ENCODE peak calls at places on chromosomes 12 and 14, in four cellular contexts. O, G, X and K are unnamed samples.

GRCh38 chr14:93137864-93138263 is 22.1 kb upstream of the ITPK1 start:
- DNase-seq in O (peak; percentile 48), G (peak; percentile 66), X (peak; percentile 38), K (no peak)

GRCh38 chr14:77025744-77026165 is 2.8 kb downstream of the IRF2BPL start:
- DNase-seq in O (peak; percentile 50), G (peak; percentile 59), X (peak; percentile 61), K (no peak)

GRCh38 chr12:2984698-2985097 is 25.5 kb downstream of the TEAD4 start:
- DNase-seq in O (no peak), G (no peak), X (no peak), K (no peak)

GRCh38 chr12:31491819-31492598 is 98.9 kb downstream of the DENND5B start:
- DNase-seq in O (peak; percentile 77), G (no peak), X (peak; percentile 87), K (no peak)

GRCh38 chr14:75204106-75204505 is 27.7 kb upstream of the TMED10 start:
- DNase-seq in O (no peak), G (no peak), X (peak; percentile 47), K (no peak)

GRCh38 chr12:77697126-77697525 is 133.6 kb upstream of the NAV3 start:
- DNase-seq in O (no peak), G (no peak), X (peak; percentile 24), K (no peak)

GRCh38 chr12:57581802-57582201 is 9.2 kb upstream of the PIP4K2C start:
- DNase-seq in O (no peak), G (no peak), X (no peak), K (no peak)

GRCh38 chr14:97408937-97409860 is 612.0 kb downstream of the VRK1 start:
- DNase-seq in O (no peak), G (no peak), X (no peak), K (no peak)

GRCh38 chr12:132592261-132592970 is 18.0 kb downstream of the LRCOL1 start:
- DNase-seq in O (no peak), G (no peak), X (no peak), K (no peak)

GRCh38 chr12:3127832-3128231 is 50.7 kb downstream of the TSPAN9 start:
- DNase-seq in O (no peak), G (no peak), X (no peak), K (no peak)

GRCh38 chr12:19779393-19780056 is 340.2 kb downstream of the AEBP2 start:
- DNase-seq in O (no peak), G (no peak), X (no peak), K (no peak)

GRCh38 chr12:81758421-81759214 is 532 bp downstream of the PPFIA2 start:
- DNase-seq in O (peak; percentile 5), G (peak; percentile 33), X (peak; percentile 41), K (no peak)

GRCh38 chr12:6528539-6529235 is 5.6 kb upstream of the GAPDH start:
- DNase-seq in O (no peak), G (no peak), X (no peak), K (no peak)

GRCh38 chr12:120139958-120140357 is 23.4 kb upstream of the RAB35 start:
- DNase-seq in O (no peak), G (no peak), X (no peak), K (no peak)

GRCh38 chr12:3107954-3108353 is 30.8 kb downstream of the TSPAN9 start:
- DNase-seq in O (no peak), G (no peak), X (peak; percentile 16), K (no peak)

GRCh38 chr14:100602621-100603020 is 15.4 kb upstream of the BEGAIN start:
- DNase-seq in O (no peak), G (no peak), X (no peak), K (no peak)

GRCh38 chr14:72186461-72187035 is 254.3 kb downstream of the RGS6 start:
- DNase-seq in O (no peak), G (no peak), X (no peak), K (no peak)

GRCh38 chr12:103715494-103715893 is 125.5 kb downstream of the NT5DC3 start:
- DNase-seq in O (no peak), G (no peak), X (no peak), K (no peak)

GRCh38 chr14:71362920-71363584 is 455.8 kb downstream of the PCNX1 start:
- DNase-seq in O (no peak), G (no peak), X (peak; percentile 78), K (no peak)

GRCh38 chr14:30270200-30271161 is 288.5 kb upstream of the G2E3 start:
- DNase-seq in O (peak; percentile 78), G (peak; percentile 76), X (peak; percentile 84), K (peak; percentile 1)

GRCh38 chr14:64550539-64551333 is 975 bp downstream of the PPP1R36 start:
- DNase-seq in O (no peak), G (no peak), X (no peak), K (no peak)

GRCh38 chr12:19440019-19440858 is 947 bp downstream of the AEBP2 start:
- DNase-seq in O (peak; percentile 64), G (peak; percentile 72), X (peak; percentile 78), K (peak; percentile 29)

GRCh38 chr12:54981796-54982195 is 2.8 kb downstream of the TESPA1 start:
- DNase-seq in O (no peak), G (no peak), X (no peak), K (no peak)

GRCh38 chr14:60573943-60574496 is 65.1 kb downstream of the SIX6 start:
- DNase-seq in O (no peak), G (no peak), X (peak; percentile 90), K (no peak)

GRCh38 chr14:36654185-36655053 is 7.2 kb upstream of the PAX9 start:
- DNase-seq in O (no peak), G (no peak), X (no peak), K (no peak)

GRCh38 chr12:64451687-64452558 is at the start of gene TBK1:
- DNase-seq in O (peak; percentile 93), G (peak; percentile 96), X (peak; percentile 92), K (peak; percentile 36)

GRCh38 chr14:75295061-75295461 is 16.4 kb downstream of the FOS start:
- DNase-seq in O (peak; percentile 87), G (peak; percentile 75), X (peak; percentile 85), K (no peak)

GRCh38 chr14:85319101-85319500 is 210.8 kb upstream of the FLRT2 start:
- DNase-seq in O (no peak), G (no peak), X (no peak), K (no peak)

GRCh38 chr12:97968641-97969171 is 506.1 kb downstream of the RMST start:
- DNase-seq in O (no peak), G (no peak), X (no peak), K (no peak)

GRCh38 chr12:121404734-121405133 is 4.8 kb downstream of the RNF34 start:
- DNase-seq in O (no peak), G (no peak), X (no peak), K (no peak)

GRCh38 chr12:54561164-54561563 is 11.8 kb downstream of the PDE1B start:
- DNase-seq in O (no peak), G (peak; percentile 69), X (no peak), K (no peak)

GRCh38 chr14:25120261-25120660 is 70.3 kb upstream of the STXBP6 start:
- DNase-seq in O (no peak), G (no peak), X (peak; percentile 40), K (no peak)

GRCh38 chr14:23577004-23577681 is 1.4 kb downstream of the JPH4 start:
- DNase-seq in O (no peak), G (peak; percentile 71), X (peak; percentile 42), K (no peak)

GRCh38 chr14:53951661-53952265 is 4.9 kb downstream of the BMP4 start:
- DNase-seq in O (no peak), G (peak; percentile 39), X (no peak), K (no peak)

GRCh38 chr12:54173906-54174471 is 14.8 kb downstream of the SMUG1 start:
- DNase-seq in O (no peak), G (no peak), X (no peak), K (no peak)

GRCh38 chr12:111446044-111446581 is 40.4 kb downstream of the SH2B3 start:
- DNase-seq in O (no peak), G (peak; percentile 79), X (peak; percentile 36), K (no peak)

GRCh38 chr14:64201931-64202330 is 92.2 kb downstream of the ESR2 start:
- DNase-seq in O (no peak), G (no peak), X (no peak), K (no peak)

GRCh38 chr12:33671676-33672075 is 232.1 kb upstream of the SYT10 start:
- DNase-seq in O (no peak), G (no peak), X (no peak), K (no peak)

GRCh38 chr12:33672879-33673577 is 233.4 kb upstream of the SYT10 start:
- DNase-seq in O (no peak), G (no peak), X (no peak), K (no peak)

GRCh38 chr12:33669349-33669748 is 229.7 kb upstream of the SYT10 start:
- DNase-seq in O (no peak), G (no peak), X (no peak), K (no peak)

DNA sequence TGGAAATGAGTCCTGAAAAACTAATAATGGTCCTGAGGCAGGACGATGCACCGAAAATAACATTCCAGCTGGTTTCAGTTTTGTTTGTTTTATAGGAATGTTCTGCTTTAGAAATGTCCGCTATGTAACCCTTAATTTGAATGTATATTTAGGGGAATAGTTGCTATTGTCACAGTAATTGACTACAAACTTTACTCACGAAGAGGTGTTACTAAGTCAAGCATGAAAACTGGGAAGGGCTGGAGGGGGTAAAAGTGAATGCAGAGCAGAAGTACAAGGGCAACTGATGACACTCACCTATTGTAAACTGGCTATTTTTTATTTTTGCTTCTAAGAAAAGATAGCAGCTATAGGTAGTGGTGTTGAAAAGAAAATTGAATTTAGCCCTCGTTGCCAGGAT is 230.7 kb upstream of the SYT10 start:
- DNase-seq in O (no peak), G (no peak), X (no peak), K (no peak)
- H3K4me1 ChIP-seq in O (no peaks in the 10 kb centered on the region), G (no peaks in the 10 kb centered on the region), X (no peaks in the 10 kb centered on the region), K (no peaks in the 10 kb centered on the region)

GRCh38 chr14:63045612-63046320 is 508 bp upstream of the KCNH5 start:
- DNase-seq in O (peak; percentile 37), G (no peak), X (peak; percentile 36), K (no peak)
- H3K4me3 ChIP-seq in O (peak overlapping the region; percentile 45), G (no peak overlapping the region), X (peak overlapping the region; percentile 22), K (no peak overlapping the region)

GRCh38 chr14:96104469-96105057 is 65.4 kb downstream of the C14orf132 start:
- DNase-seq in O (peak; percentile 95), G (peak; percentile 66), X (peak; percentile 100), K (no peak)
- H3K27ac ChIP-seq in O (peak overlapping the region; percentile 89), G (no peak overlapping the region), X (peak overlapping the region; percentile 90), K (no peak overlapping the region)

GRCh38 chr12:50106907-50107306 is 3.1 kb downstream of the GPD1 start:
- DNase-seq in O (no peak), G (no peak), X (no peak), K (no peak)

GRCh38 chr12:50103767-50104321 is at the start of gene GPD1:
- DNase-seq in O (no peak), G (peak; percentile 79), X (peak; percentile 78), K (no peak)

GRCh38 chr12:50107416-50108268 is 3.8 kb downstream of the GPD1 start:
- DNase-seq in O (no peak), G (no peak), X (no peak), K (no peak)

GRCh38 chr12:50104614-50105366 is 982 bp downstream of the GPD1 start:
- DNase-seq in O (no peak), G (no peak), X (no peak), K (no peak)

DNA sequence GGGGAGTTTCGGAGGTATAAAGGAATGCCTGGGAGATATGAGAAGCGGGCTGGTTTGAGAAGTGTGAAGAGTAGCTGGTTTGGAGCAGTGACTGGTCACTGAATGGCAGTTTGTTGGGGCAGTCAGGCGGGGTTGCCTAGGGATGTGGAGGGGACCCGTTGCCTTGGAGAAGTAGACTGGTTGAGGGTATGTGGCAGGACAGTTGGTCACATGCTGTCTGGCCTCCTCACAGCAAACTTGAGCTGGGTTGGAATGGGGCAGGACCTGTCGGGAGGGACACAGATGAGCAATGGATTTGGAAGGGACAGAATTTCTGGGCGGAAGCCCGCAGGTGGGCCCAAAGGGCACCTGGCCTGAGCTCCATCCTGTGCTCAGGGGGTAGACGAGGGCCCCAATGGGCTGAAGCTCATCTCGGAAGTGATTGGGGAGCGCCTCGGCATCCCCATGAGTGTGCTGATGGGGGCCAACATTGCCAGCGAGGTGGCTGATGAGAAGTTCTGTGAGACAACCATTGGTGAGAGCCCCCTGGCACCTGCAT is 2.2 kb downstream of the GPD1 start:
- DNase-seq in O (no peak), G (no peak), X (no peak), K (no peak)
- H3K4me1 ChIP-seq in O (peaks cover 19% of the 10 kb centered on the region), G (peaks cover 15% of the 10 kb centered on the region), X (peaks cover 12% of the 10 kb centered on the region), K (no peaks in the 10 kb centered on the region)